ENCODE peak calls at places on chromosome 10, in seven cellular contexts. I, W, Y, P, M, V and U are unnamed samples.

GRCh38 chr10:119701861-119702260 is 24.0 kb upstream of the INPP5F start:
- DNase-seq in Y (no peak), P (no peak), I (no peak), V (no peak), W (no peak), M (no peak), U (no peak)

GRCh38 chr10:80260295-80261243 is 28.9 kb downstream of the MAT1A start:
- DNase-seq in P (peak; percentile 49), I (peak; percentile 43), W (no peak), M (peak; percentile 63), Y (no peak), V (peak; percentile 46), U (peak; percentile 47)

GRCh38 chr10:122267849-122268737 is 3.0 kb upstream of the BTBD16 start:
- DNase-seq in P (peak; percentile 69), Y (peak; percentile 43), W (peak; percentile 48), M (peak; percentile 62), V (peak; percentile 59), I (no peak), U (no peak)

GRCh38 chr10:71396714-71397339 is at the start of gene CDH23:
- DNase-seq in V (no peak), P (peak; percentile 63), Y (peak; percentile 31), I (no peak), M (peak; percentile 83), W (peak; percentile 60), U (no peak)

GRCh38 chr10:123926401-123927264 is 35.0 kb upstream of the CPXM2 start:
- DNase-seq in V (no peak), I (no peak), P (no peak), W (no peak), M (no peak), Y (no peak), U (no peak)

GRCh38 chr10:29712108-29712507 is 77.3 kb upstream of the SVIL start:
- DNase-seq in V (no peak), P (peak; percentile 76), M (peak; percentile 36), Y (no peak), I (no peak), W (no peak), U (no peak)

GRCh38 chr10:110040108-110040507 is 32.3 kb downstream of the ADD3 start:
- DNase-seq in P (no peak), Y (no peak), W (no peak), I (no peak), V (no peak), M (no peak), U (no peak)

GRCh38 chr10:5595591-5596590 is 70.5 kb downstream of the ASB13 start:
- DNase-seq in I (no peak), V (no peak), Y (no peak), W (no peak), M (no peak), P (no peak), U (no peak)

GRCh38 chr10:60144099-60144498 is 237.7 kb upstream of the CCDC6 start:
- DNase-seq in P (no peak), I (no peak), Y (no peak), V (no peak), W (no peak), M (no peak), U (no peak)

GRCh38 chr10:60147576-60148265 is 241.4 kb upstream of the CCDC6 start:
- DNase-seq in W (no peak), P (no peak), I (no peak), M (no peak), Y (no peak), V (no peak), U (no peak)

GRCh38 chr10:60148266-60148840 is 241.3 kb downstream of the ANK3 start:
- DNase-seq in M (no peak), W (no peak), V (peak; percentile 82), P (no peak), Y (no peak), I (no peak), U (no peak)

GRCh38 chr10:60147025-60147424 is 240.7 kb upstream of the CCDC6 start:
- DNase-seq in M (no peak), V (no peak), Y (no peak), I (no peak), W (no peak), P (no peak), U (no peak)

GRCh38 chr10:60149003-60149402 is 240.7 kb downstream of the ANK3 start:
- DNase-seq in I (no peak), Y (no peak), M (no peak), V (peak; percentile 27), W (no peak), P (no peak), U (no peak)
- H3K36me3 ChIP-seq in I (no peaks in the 10 kb centered on the region), Y (no peaks in the 10 kb centered on the region), M (no peaks in the 10 kb centered on the region), V (no peaks in the 10 kb centered on the region), W (no peaks in the 10 kb centered on the region), P (no peaks in the 10 kb centered on the region), U (no peaks in the 10 kb centered on the region)

GRCh38 chr10:128050117-128050516 is 76.1 kb downstream of the MKI67 start:
- DNase-seq in W (no peak), P (no peak), Y (no peak), V (no peak), I (no peak), M (no peak), U (no peak)

GRCh38 chr10:128049226-128050010 is 76.8 kb downstream of the MKI67 start:
- DNase-seq in W (no peak), V (no peak), Y (no peak), I (no peak), M (no peak), P (no peak), U (no peak)

GRCh38 chr10:128052696-128053095 is 73.5 kb downstream of the MKI67 start:
- DNase-seq in M (no peak), Y (peak; percentile 2), V (no peak), P (no peak), W (no peak), I (no peak), U (no peak)

GRCh38 chr10:128051548-128051947 is 74.7 kb downstream of the MKI67 start:
- DNase-seq in M (no peak), V (no peak), W (no peak), I (no peak), P (no peak), Y (peak; percentile 20), U (no peak)

DNA sequence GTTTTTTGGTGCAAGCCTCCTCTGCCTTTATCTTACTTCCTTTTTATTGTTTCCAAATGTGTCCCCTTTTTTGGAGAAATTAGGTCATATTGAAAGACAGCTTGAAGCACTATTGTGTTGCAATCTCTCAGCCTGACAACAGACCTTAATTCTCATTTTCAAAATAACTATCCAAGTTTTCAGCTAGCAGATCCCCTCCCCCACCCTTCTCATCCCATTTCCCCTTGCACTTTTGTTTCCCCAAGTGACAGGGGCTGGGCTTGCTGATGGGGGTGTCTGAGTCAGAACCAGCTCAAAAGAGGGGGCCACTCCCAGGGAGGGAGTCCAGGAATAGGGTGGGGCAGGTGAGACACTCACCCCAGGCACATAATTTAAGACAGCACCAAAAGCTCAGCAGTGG is 75.3 kb downstream of the MKI67 start:
- DNase-seq in I (peak; percentile 55), Y (no peak), W (no peak), P (no peak), V (no peak), M (no peak), U (no peak)
- H3K4me1 ChIP-seq in I (no peaks in the 10 kb centered on the region), Y (no peaks in the 10 kb centered on the region), W (peaks cover 85% of the 10 kb centered on the region), P (peaks cover 37% of the 10 kb centered on the region), V (peaks cover 16% of the 10 kb centered on the region), M (no peaks in the 10 kb centered on the region), U (no peaks in the 10 kb centered on the region)

GRCh38 chr10:16445770-16446469 is 9.1 kb downstream of the PTER start:
- DNase-seq in V (no peak), W (no peak), M (no peak), I (no peak), Y (no peak), P (no peak), U (no peak)
- H3K36me3 ChIP-seq in V (no peaks in the 10 kb centered on the region), W (no peaks in the 10 kb centered on the region), M (no peaks in the 10 kb centered on the region), I (no peaks in the 10 kb centered on the region), Y (no peaks in the 10 kb centered on the region), P (no peaks in the 10 kb centered on the region), U (no peaks in the 10 kb centered on the region)

GRCh38 chr10:103836273-103836672 is 19.1 kb downstream of the SH3PXD2A start:
- DNase-seq in V (no peak), P (no peak), I (no peak), W (no peak), Y (no peak), M (no peak), U (no peak)
- H3K4me1 ChIP-seq in V (peaks cover 60% of the 10 kb centered on the region), P (peaks cover 89% of the 10 kb centered on the region), I (peaks cover 5% of the 10 kb centered on the region), W (peaks cover 79% of the 10 kb centered on the region), Y (no peaks in the 10 kb centered on the region), M (peaks cover 24% of the 10 kb centered on the region), U (peaks cover 12% of the 10 kb centered on the region)

GRCh38 chr10:69367469-69367868 is 49.2 kb downstream of the TACR2 start:
- DNase-seq in Y (no peak), V (no peak), W (no peak), M (no peak), I (no peak), P (no peak), U (no peak)
- H3K36me3 ChIP-seq in Y (peaks cover 54% of the 10 kb centered on the region), V (no peaks in the 10 kb centered on the region), W (peaks cover 49% of the 10 kb centered on the region), M (no peaks in the 10 kb centered on the region), I (no peaks in the 10 kb centered on the region), P (peaks cover 52% of the 10 kb centered on the region), U (peaks cover 20% of the 10 kb centered on the region)